ENCODE peak calls at places on chromosome 16, in six cellular contexts. A is cardiac fibroblast, K is ELR, Y is natural killer cell, N is erythroblast, Q is psoas muscle. I is an unnamed sample.

GRCh38 chr16:21156767-21157467 is 1.6 kb upstream of the LDAF1 start:
- DNase-seq in A (peak), K (peak), Y (no peak), N (peak), Q (no peak), I (peak)

GRCh38 chr16:67252806-67253497 is 4.2 kb downstream of the SLC9A5 start:
- DNase-seq in A (no peak), K (no peak), Y (no peak), N (no peak), Q (peak), I (no peak)

GRCh38 chr16:49158029-49158642 is 123.5 kb downstream of the CBLN1 start:
- DNase-seq in A (peak), K (peak), Y (no peak), N (peak), Q (no peak), I (no peak)

GRCh38 chr16:85856585-85856984 is 42.4 kb upstream of the IRF8 start:
- DNase-seq in A (no peak), K (no peak), Y (no peak), N (no peak), Q (no peak), I (no peak)

GRCh38 chr16:3095869-3096268 is 3.2 kb downstream of the ZSCAN10 start:
- DNase-seq in A (no peak), K (peak), Y (peak), N (peak), Q (peak), I (no peak)

GRCh38 chr16:6160871-6161270 is 1063.3 kb upstream of the EEF2KMT start:
- DNase-seq in A (no peak), K (no peak), Y (no peak), N (no peak), Q (no peak), I (peak)

GRCh38 chr16:11708421-11708820 is 34.2 kb downstream of the TXNDC11 start:
- DNase-seq in A (peak), K (peak), Y (no peak), N (no peak), Q (no peak), I (no peak)

GRCh38 chr16:85202631-85203461 is 90.6 kb upstream of the CIBAR2 start:
- DNase-seq in A (peak), K (no peak), Y (no peak), N (no peak), Q (peak), I (no peak)

GRCh38 chr16:22373662-22374310 is 633 bp downstream of the CDR2 start:
- DNase-seq in A (peak), K (peak), Y (peak), N (peak), Q (peak), I (peak)

GRCh38 chr16:67110136-67110847 is 551 bp downstream of the PHAF1 start:
- DNase-seq in A (no peak), K (no peak), Y (no peak), N (peak), Q (no peak), I (no peak)

GRCh38 chr16:28057949-28058348 is 5.6 kb downstream of the GSG1L start:
- DNase-seq in A (no peak), K (no peak), Y (no peak), N (no peak), Q (no peak), I (no peak)

GRCh38 chr16:70520612-70521297 is 2.6 kb downstream of the COG4 start:
- DNase-seq in A (peak), K (peak), Y (no peak), N (peak), Q (no peak), I (peak)

GRCh38 chr16:53041196-53041977 is 11.3 kb downstream of the CHD9NB start:
- DNase-seq in A (peak), K (no peak), Y (no peak), N (no peak), Q (peak), I (no peak)

GRCh38 chr16:30361180-30361579 is 6.1 kb upstream of the CD2BP2 start:
- DNase-seq in A (no peak), K (no peak), Y (no peak), N (no peak), Q (no peak), I (no peak)

GRCh38 chr16:89785523-89786155 is 30.8 kb downstream of the FANCA start:
- DNase-seq in A (no peak), K (no peak), Y (no peak), N (no peak), Q (no peak), I (no peak)

GRCh38 chr16:15975172-15975571 is 25.8 kb downstream of the ABCC1 start:
- DNase-seq in A (peak), K (no peak), Y (no peak), N (no peak), Q (peak), I (no peak)

GRCh38 chr16:27246439-27246838 is 22.1 kb downstream of the NSMCE1 start:
- DNase-seq in A (no peak), K (no peak), Y (no peak), N (no peak), Q (no peak), I (no peak)

GRCh38 chr16:81937305-81938038 is 73.8 kb downstream of the SDR42E1 start:
- DNase-seq in A (no peak), K (peak), Y (no peak), N (no peak), Q (no peak), I (peak)

GRCh38 chr16:67862623-67863583 is 9.9 kb upstream of the EDC4 start:
- DNase-seq in A (peak), K (no peak), Y (no peak), N (no peak), Q (peak), I (no peak)

GRCh38 chr16:64051826-64052225 is 1070.0 kb downstream of the CDH11 start:
- DNase-seq in A (peak), K (peak), Y (no peak), N (no peak), Q (no peak), I (no peak)

GRCh38 chr16:72092832-72093447 is 480 bp downstream of the TXNL4B start:
- DNase-seq in A (peak), K (peak), Y (no peak), N (peak), Q (no peak), I (peak)